ENCODE peak calls at places on chromosome 16, in seven cellular contexts. H is cardiac muscle cell; Q is OCI-LY7; E is tibial artery; R is CD4-positive, alpha-beta T cell; S is IMR-90; B is PC-3. X is an unnamed sample. For H3K9me3, the result is how much of the 10 kb centered on the place peaks cover.

GRCh38 chr16:84508502-84508901 is 4.0 kb upstream of the MEAK7 start:
- DNase-seq in Q (peak), B (no peak), H (no peak), S (no peak), E (no peak), R (peak), X (no peak)

GRCh38 chr16:85902366-85903155 is 3.6 kb downstream of the IRF8 start:
- DNase-seq in E (no peak), H (peak), S (no peak), B (no peak), Q (peak), R (peak), X (no peak)

GRCh38 chr16:89411335-89411850 is 79.0 kb downstream of the ANKRD11 start:
- DNase-seq in B (no peak), E (no peak), S (no peak), Q (no peak), R (no peak), H (no peak), X (no peak)

GRCh38 chr16:86498155-86498651 is 12.1 kb upstream of the FOXF1 start:
- DNase-seq in R (no peak), E (no peak), H (no peak), S (peak), Q (no peak), B (no peak), X (peak)

GRCh38 chr16:56610017-56610608 is 1.7 kb downstream of the MT2A start:
- DNase-seq in B (peak), S (peak), E (peak), Q (peak), R (peak), H (no peak), X (peak)

GRCh38 chr16:21169249-21169981 is 10.9 kb downstream of the LDAF1 start:
- DNase-seq in H (no peak), Q (no peak), S (peak), E (no peak), R (no peak), B (no peak), X (no peak)

GRCh38 chr16:27378871-27379580 is 22.9 kb upstream of the IL21R start:
- DNase-seq in H (no peak), R (peak), Q (no peak), E (peak), S (peak), B (no peak), X (no peak)

GRCh38 chr16:22161999-22162657 is at the start of gene SDR42E2:
- DNase-seq in Q (no peak), S (no peak), E (no peak), R (peak), B (no peak), H (peak), X (no peak)

GRCh38 chr16:81394966-81395655 is 49.5 kb upstream of the CMIP start:
- DNase-seq in B (no peak), R (no peak), S (no peak), E (peak), Q (no peak), H (no peak), X (no peak)

GRCh38 chr16:15498427-15499175 is 64.2 kb downstream of the BMERB1 start:
- DNase-seq in Q (no peak), E (no peak), S (peak), R (no peak), H (no peak), B (peak), X (peak)

GRCh38 chr16:75053791-75054555 is 55.1 kb downstream of the ZNRF1 start:
- DNase-seq in R (peak), Q (no peak), B (peak), S (no peak), H (no peak), E (no peak), X (no peak)

GRCh38 chr16:75264531-75264998 is 13.1 kb upstream of the BCAR1 start:
- DNase-seq in Q (no peak), R (no peak), E (no peak), H (no peak), S (peak), B (no peak), X (no peak)

GRCh38 chr16:74325331-74325730 is 28.7 kb downstream of the PSMD7 start:
- DNase-seq in Q (no peak), S (no peak), H (no peak), B (no peak), R (no peak), E (no peak), X (no peak)

GRCh38 chr16:49930841-49931240 is 74.9 kb upstream of the ZNF423 start:
- DNase-seq in B (no peak), E (no peak), R (no peak), S (no peak), H (no peak), Q (no peak), X (no peak)

GRCh38 chr16:56450275-56450889 is 750 bp downstream of the NUDT21 start:
- DNase-seq in B (no peak), R (no peak), E (no peak), Q (peak), S (peak), H (peak), X (peak)

GRCh38 chr16:57192720-57193486 is 6.8 kb downstream of the RSPRY1 start:
- DNase-seq in E (no peak), S (peak), R (no peak), B (no peak), H (no peak), Q (no peak), X (no peak)

GRCh38 chr16:46836521-46837292 is 5.7 kb upstream of the C16orf87 start:
- DNase-seq in Q (no peak), R (no peak), B (peak), H (no peak), E (no peak), S (no peak), X (no peak)

GRCh38 chr16:66416136-66416535 is 11.0 kb upstream of the BEAN1 start:
- DNase-seq in S (no peak), B (peak), E (no peak), H (no peak), R (no peak), Q (no peak), X (no peak)

GRCh38 chr16:57862698-57863433 is 60.6 kb upstream of the KIFC3 start:
- DNase-seq in S (no peak), Q (no peak), E (no peak), H (peak), R (no peak), B (no peak), X (no peak)

GRCh38 chr16:66705790-66706505 is 9.4 kb upstream of the CMTM4 start:
- DNase-seq in E (peak), H (no peak), S (peak), R (no peak), B (no peak), Q (no peak), X (peak)

GRCh38 chr16:89360760-89361435 is 129.5 kb downstream of the ANKRD11 start:
- DNase-seq in Q (peak), R (peak), S (no peak), E (no peak), B (no peak), H (no peak), X (no peak)

GRCh38 chr16:20306401-20306800 is 20.9 kb downstream of the GP2 start:
- DNase-seq in E (no peak), S (no peak), R (no peak), Q (no peak), B (no peak), H (no peak), X (no peak)

GRCh38 chr16:72856797-72857196 is 191.1 kb downstream of the ZFHX3 start:
- DNase-seq in H (no peak), R (no peak), Q (no peak), B (peak), E (peak), S (no peak), X (no peak)

GRCh38 chr16:27516360-27516759 is 33.4 kb downstream of the GTF3C1 start:
- DNase-seq in H (no peak), E (no peak), Q (no peak), S (no peak), B (no peak), R (no peak), X (no peak)

GRCh38 chr16:6193718-6194117 is 1096.1 kb upstream of the EEF2KMT start:
- DNase-seq in B (peak), Q (no peak), S (no peak), E (no peak), R (no peak), H (peak), X (peak)

GRCh38 chr16:27529962-27530361 is 19.8 kb downstream of the GTF3C1 start:
- DNase-seq in E (no peak), Q (no peak), R (no peak), B (peak), H (no peak), S (peak), X (no peak)

GRCh38 chr16:88775825-88776224 is 9.2 kb downstream of the PIEZO1 start:
- DNase-seq in R (no peak), Q (no peak), S (no peak), E (no peak), H (no peak), B (no peak), X (no peak)

GRCh38 chr16:830871-831570 is 30.5 kb upstream of the GNG13 start:
- DNase-seq in Q (no peak), B (no peak), E (no peak), H (no peak), S (no peak), R (no peak), X (no peak)

GRCh38 chr16:831571-832443 is 31.3 kb upstream of the GNG13 start:
- DNase-seq in B (no peak), E (no peak), S (no peak), H (no peak), R (no peak), Q (no peak), X (no peak)

GRCh38 chr16:835373-835772 is 34.8 kb upstream of the GNG13 start:
- DNase-seq in S (no peak), R (no peak), Q (no peak), B (no peak), E (no peak), H (no peak), X (no peak)

GRCh38 chr16:832652-833336 is 32.3 kb upstream of the GNG13 start:
- DNase-seq in H (no peak), R (no peak), E (no peak), S (no peak), B (no peak), Q (no peak), X (no peak)

DNA sequence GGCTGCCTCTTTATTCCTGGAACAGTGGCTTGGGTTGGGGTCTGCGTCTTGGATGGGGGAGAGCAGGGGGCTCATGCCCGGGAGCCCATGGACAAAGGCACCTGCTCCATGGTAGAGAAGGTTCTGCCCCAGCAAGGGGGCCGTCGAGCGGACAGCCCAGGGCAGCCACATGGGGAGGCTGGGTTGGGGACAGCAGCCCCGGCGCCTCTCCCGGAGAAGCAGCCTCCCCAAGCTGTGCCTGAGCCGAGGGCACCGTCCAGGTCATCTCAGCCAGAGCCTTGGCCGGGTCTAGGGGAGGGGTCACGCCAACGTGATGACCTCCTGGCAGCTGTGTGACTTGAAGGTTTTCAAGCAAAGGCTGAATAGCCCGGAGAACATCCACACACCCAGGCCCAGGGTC is 32.9 kb upstream of the GNG13 start:
- DNase-seq in B (no peak), H (no peak), S (no peak), R (no peak), E (no peak), Q (no peak), X (no peak)
- H3K9me3 ChIP-seq in B (under half), H (under half), S (under half), R (under half), E (under half), Q (under half), X (under half)

GRCh38 chr16:62965831-62966230 is 929.6 kb upstream of the CDH8 start:
- DNase-seq in E (no peak), H (no peak), R (no peak), Q (no peak), B (no peak), S (no peak), X (no peak)

GRCh38 chr16:62963846-62964245 is 927.6 kb upstream of the CDH8 start:
- DNase-seq in B (no peak), Q (no peak), S (no peak), E (no peak), H (no peak), R (no peak), X (no peak)

GRCh38 chr16:62966626-62967025 is 930.4 kb upstream of the CDH8 start:
- DNase-seq in E (no peak), H (no peak), Q (no peak), S (no peak), B (no peak), R (no peak), X (no peak)

GRCh38 chr16:62967606-62968005 is 931.4 kb upstream of the CDH8 start:
- DNase-seq in B (no peak), S (no peak), H (no peak), Q (no peak), R (no peak), E (no peak), X (no peak)
- H3K9me3 ChIP-seq in B (under half), S (under half), H (under half), Q (under half), R (under half), E (under half), X (under half)

GRCh38 chr16:87569601-87570559 is 32.4 kb upstream of the JPH3 start:
- DNase-seq in E (peak), R (no peak), B (no peak), S (no peak), Q (no peak), H (no peak), X (peak)

GRCh38 chr16:87571868-87572244 is 30.5 kb upstream of the JPH3 start:
- DNase-seq in S (no peak), Q (no peak), B (no peak), E (peak), H (no peak), R (no peak), X (no peak)

GRCh38 chr16:87570938-87571867 is 31.1 kb upstream of the JPH3 start:
- DNase-seq in E (peak), S (peak), Q (peak), B (peak), H (peak), R (no peak), X (no peak)

GRCh38 chr16:87572959-87573358 is 29.3 kb upstream of the JPH3 start:
- DNase-seq in S (no peak), R (no peak), Q (no peak), H (no peak), E (no peak), B (no peak), X (no peak)

GRCh38 chr16:87570564-87570937 is 31.8 kb upstream of the JPH3 start:
- DNase-seq in R (no peak), S (no peak), H (no peak), Q (no peak), E (no peak), B (no peak), X (no peak)
- H3K9me3 ChIP-seq in R (under half), S (under half), H (under half), Q (under half), E (under half), B (under half), X (under half)

DNA sequence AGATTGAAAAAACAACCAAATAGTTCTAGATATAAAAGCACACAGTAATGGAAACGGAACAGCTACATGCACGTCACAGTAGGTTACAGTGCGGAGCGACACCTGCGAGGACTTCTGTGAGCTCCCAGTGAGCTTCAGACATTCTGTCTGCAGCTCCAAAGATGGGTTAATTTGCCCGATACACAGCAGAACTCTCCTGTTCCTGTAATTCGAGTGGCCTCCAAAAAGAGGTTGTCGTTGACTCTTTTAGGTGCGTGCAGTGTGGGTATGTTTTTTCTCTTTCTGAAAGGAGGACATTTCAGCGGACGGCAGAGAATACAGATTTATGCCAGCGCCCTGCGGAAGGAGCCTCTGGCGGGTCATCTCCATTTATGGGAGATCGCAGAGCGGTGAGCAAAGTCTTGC is 2.9 kb downstream of the OR1F1 start:
- DNase-seq in R (no peak), Q (no peak), B (no peak), E (no peak), S (no peak), H (peak), X (no peak)
- H3K9me3 ChIP-seq in R (under half), Q (under half), B (under half), E (under half), S (under half), H (under half), X (under half)

GRCh38 chr16:3383045-3383448 is 17.8 kb downstream of the ZSCAN32 start:
- DNase-seq in R (no peak), H (no peak), E (no peak), S (no peak), B (no peak), Q (no peak), X (no peak)
- H3K9me3 ChIP-seq in R (half or more), H (under half), E (under half), S (half or more), B (under half), Q (under half), X (half or more)

GRCh38 chr16:3142327-3142726 is 7.5 kb downstream of the ZNF213 start:
- DNase-seq in S (no peak), B (no peak), R (no peak), H (no peak), Q (no peak), E (no peak), X (no peak)
- H3K9me3 ChIP-seq in S (under half), B (under half), R (under half), H (under half), Q (under half), E (under half), X (under half)

GRCh38 chr16:35748621-35749252 is 2289.3 kb downstream of the TP53TG3F start:
- DNase-seq in Q (no peak), R (no peak), H (no peak), E (no peak), S (no peak), B (no peak), X (no peak)
- H3K9me3 ChIP-seq in Q (under half), R (half or more), H (under half), E (under half), S (half or more), B (under half), X (under half)

GRCh38 chr16:667780-668518 is at the start of gene RHOT2:
- DNase-seq in H (peak), E (peak), S (peak), Q (peak), R (peak), B (peak), X (peak)

GRCh38 chr16:670485-671352 is 2.8 kb downstream of the RHOT2 start:
- DNase-seq in S (no peak), E (no peak), B (no peak), Q (no peak), R (no peak), H (no peak), X (no peak)

GRCh38 chr16:668519-669171 is 713 bp downstream of the RHOT2 start:
- DNase-seq in S (no peak), Q (no peak), R (no peak), H (no peak), E (no peak), B (no peak), X (no peak)

GRCh38 chr16:671353-672131 is 3.6 kb downstream of the RHOT2 start:
- DNase-seq in Q (no peak), S (no peak), B (no peak), H (no peak), R (no peak), E (no peak), X (no peak)

DNA sequence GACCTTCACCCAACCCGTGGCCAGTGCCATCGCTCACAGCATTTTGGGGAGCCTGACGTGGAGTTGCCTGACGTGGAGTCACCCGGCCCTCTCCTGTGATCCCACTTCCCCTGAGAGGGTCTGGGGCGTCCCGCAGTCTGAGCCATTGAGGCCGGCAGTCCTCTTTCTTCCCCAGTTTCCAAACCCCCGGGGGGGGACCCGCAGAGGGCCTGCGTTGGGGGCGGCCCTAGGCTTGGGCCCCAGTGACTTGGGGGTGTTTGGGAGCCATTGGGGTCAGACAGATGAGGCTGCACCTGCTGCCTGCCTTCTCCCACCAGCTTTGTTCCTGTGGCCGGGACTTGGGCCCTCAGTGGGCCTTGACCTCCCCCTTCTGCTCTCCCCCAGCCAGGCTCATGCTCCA is 1.7 kb downstream of the RHOT2 start:
- DNase-seq in H (no peak), E (no peak), B (no peak), S (no peak), Q (no peak), R (no peak), X (no peak)
- H3K9me3 ChIP-seq in H (under half), E (under half), B (under half), S (under half), Q (under half), R (under half), X (under half)

DNA sequence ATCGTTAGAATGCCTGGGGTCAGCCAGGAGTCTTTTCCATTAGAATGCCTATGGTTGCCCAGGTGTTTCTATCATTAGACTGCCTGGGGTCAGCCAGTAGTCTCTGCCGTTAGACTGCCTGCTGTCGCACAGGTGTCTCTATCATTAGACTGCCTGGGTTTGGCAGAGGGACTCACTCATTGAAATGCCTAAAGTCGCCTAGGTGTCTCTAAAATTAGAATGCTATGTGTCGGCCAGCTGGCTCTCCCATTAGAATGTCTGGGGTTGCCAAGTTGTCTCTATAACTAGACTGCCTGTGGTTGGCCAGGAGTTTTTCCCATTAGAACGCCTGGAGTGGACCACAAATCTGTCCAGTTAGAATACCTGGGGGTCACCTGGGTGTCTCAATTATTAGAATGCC is 2266.5 kb downstream of the TP53TG3F start:
- DNase-seq in H (no peak), S (no peak), R (no peak), E (no peak), B (no peak), Q (no peak), X (no peak)
- H3K9me3 ChIP-seq in H (under half), S (under half), R (under half), E (under half), B (under half), Q (under half), X (under half)